ENCODE peak calls at places on chromosome X, in nine cellular contexts. B is breast epithelium, J is uterus, H is left ventricle myocardium inferior, A is pancreas, R is hepatocyte, I is psoas muscle, U is HCT116, W is endodermal cell. M is an unnamed sample. For H3K4me1, the result is how much of the 10 kb centered on the place peaks cover.

GRCh38 chrX:44871114-44871645 is 1.8 kb upstream of the KDM6A start:
- DNase-seq in B (no peak), J (no peak), H (no peak), A (peak), R (peak), I (peak), U (no peak), W (peak), M (peak)

GRCh38 chrX:155144926-155145325 is 71.3 kb upstream of the VBP1 start:
- DNase-seq in B (no peak), J (no peak), H (no peak), A (no peak), R (no peak), I (no peak), U (no peak), W (no peak), M (no peak)

GRCh38 chrX:44314259-44314734 is 29.2 kb downstream of the EFHC2 start:
- DNase-seq in B (no peak), J (no peak), H (peak), A (no peak), R (peak), I (no peak), U (no peak), W (peak), M (no peak)

GRCh38 chrX:69236641-69237040 is 71.4 kb upstream of the PJA1 start:
- DNase-seq in B (no peak), J (no peak), H (no peak), A (no peak), R (no peak), I (no peak), U (no peak), W (no peak), M (no peak)

GRCh38 chrX:43676960-43677582 is 21.0 kb downstream of the MAOA start:
- DNase-seq in B (no peak), J (no peak), H (no peak), A (no peak), R (peak), I (no peak), U (no peak), W (no peak), M (no peak)

GRCh38 chrX:54808109-54808604 is 612 bp downstream of the MAGED2 start:
- DNase-seq in B (no peak), J (peak), H (peak), A (peak), R (peak), I (peak), U (peak), W (peak), M (peak)

GRCh38 chrX:153539171-153539978 is 21.9 kb downstream of the ATP2B3 start:
- DNase-seq in B (peak), J (peak), H (peak), A (peak), R (peak), I (peak), U (peak), W (peak), M (peak)

GRCh38 chrX:129609395-129609794 is 45.4 kb downstream of the APLN start:
- DNase-seq in B (no peak), J (no peak), H (no peak), A (no peak), R (no peak), I (no peak), U (no peak), W (no peak), M (no peak)

GRCh38 chrX:130984782-130985181 is 73.4 kb upstream of the ARHGAP36 start:
- DNase-seq in B (no peak), J (no peak), H (no peak), A (no peak), R (no peak), I (no peak), U (no peak), W (no peak), M (no peak)

GRCh38 chrX:134599173-134599914 is 58.9 kb downstream of the PLAC1 start:
- DNase-seq in B (no peak), J (peak), H (no peak), A (no peak), R (no peak), I (no peak), U (no peak), W (no peak), M (no peak)

GRCh38 chrX:97215166-97215565 is 331.5 kb downstream of the RPA4 start:
- DNase-seq in B (no peak), J (no peak), H (no peak), A (no peak), R (no peak), I (no peak), U (no peak), W (no peak), M (no peak)

GRCh38 chrX:100373673-100374072 is 36.4 kb downstream of the PCDH19 start:
- DNase-seq in B (no peak), J (no peak), H (no peak), A (no peak), R (no peak), I (no peak), U (no peak), W (no peak), M (no peak)

GRCh38 chrX:38726596-38726995 is 74.7 kb upstream of the MID1IP1 start:
- DNase-seq in B (no peak), J (no peak), H (no peak), A (no peak), R (peak), I (no peak), U (no peak), W (no peak), M (no peak)

GRCh38 chrX:32572644-32573043 is 638.7 kb downstream of the DMD start:
- DNase-seq in B (no peak), J (no peak), H (no peak), A (no peak), R (no peak), I (no peak), U (no peak), W (no peak), M (no peak)

GRCh38 chrX:107541244-107541643 is 87.1 kb upstream of the PRPS1 start:
- DNase-seq in B (no peak), J (no peak), H (no peak), A (no peak), R (peak), I (no peak), U (no peak), W (no peak), M (no peak)

GRCh38 chrX:47500541-47500940 is 17.5 kb upstream of the ZNF41 start:
- DNase-seq in B (no peak), J (no peak), H (no peak), A (no peak), R (no peak), I (no peak), U (no peak), W (no peak), M (no peak)

GRCh38 chrX:85243761-85244410 is at the start of the genes SATL1 and ZNF711:
- DNase-seq in B (peak), J (peak), H (peak), A (peak), R (peak), I (peak), U (peak), W (peak), M (peak)

GRCh38 chrX:29487714-29488113 is 727.6 kb upstream of the MAGEB2 start:
- DNase-seq in B (no peak), J (no peak), H (no peak), A (no peak), R (no peak), I (no peak), U (no peak), W (no peak), M (no peak)

GRCh38 chrX:11558972-11559371 is 106.7 kb downstream of the ARHGAP6 start:
- DNase-seq in B (no peak), J (no peak), H (no peak), A (no peak), R (peak), I (no peak), U (peak), W (peak), M (peak)

GRCh38 chrX:118807151-118808017 is 16.2 kb upstream of the ZCCHC12 start:
- DNase-seq in B (no peak), J (peak), H (peak), A (no peak), R (peak), I (peak), U (peak), W (peak), M (no peak)

GRCh38 chrX:31252133-31252532 is 180.3 kb upstream of the FTHL17 start:
- DNase-seq in B (no peak), J (no peak), H (no peak), A (no peak), R (no peak), I (no peak), U (no peak), W (no peak), M (no peak)

GRCh38 chrX:386239-386767 is 404 bp downstream of the PPP2R3B start:
- DNase-seq in B (no peak), J (no peak), H (no peak), A (no peak), R (peak), I (no peak), U (no peak), W (peak), M (no peak)

GRCh38 chrX:119655125-119655524 is 37.8 kb downstream of the SEPTIN6 start:
- DNase-seq in B (no peak), J (peak), H (peak), A (no peak), R (peak), I (peak), U (no peak), W (no peak), M (no peak)

GRCh38 chrX:136953867-136954787 is 73.6 kb upstream of the RBMX start:
- DNase-seq in B (peak), J (peak), H (peak), A (peak), R (peak), I (peak), U (peak), W (peak), M (peak)

GRCh38 chrX:106730385-106730784 is 3.9 kb downstream of the RNF128 start:
- DNase-seq in B (no peak), J (no peak), H (no peak), A (no peak), R (peak), I (no peak), U (no peak), W (no peak), M (no peak)

DNA sequence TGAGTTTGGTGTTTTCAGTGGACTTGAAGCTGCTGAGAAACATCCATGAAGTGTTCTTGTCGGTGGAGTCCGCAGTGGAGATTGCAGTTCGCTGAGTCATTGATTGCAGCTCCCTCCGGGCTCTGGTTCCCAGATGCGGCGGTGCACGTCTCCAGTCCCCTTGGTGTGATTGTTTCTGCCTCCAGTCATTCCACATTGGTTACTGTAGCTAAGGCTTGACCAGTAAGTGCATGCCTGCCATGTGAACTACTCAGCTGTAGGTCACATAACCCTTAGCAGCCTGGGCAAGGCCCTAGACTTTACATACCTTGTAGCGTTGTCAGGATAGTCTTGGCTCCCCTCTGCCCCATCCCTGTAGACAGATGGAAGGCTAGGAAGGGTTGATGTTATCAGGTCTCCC is 53.8 kb upstream of the CLCN4 start:
- DNase-seq in B (no peak), J (no peak), H (no peak), A (no peak), R (no peak), I (no peak), U (no peak), W (no peak), M (no peak)
- H3K4me1 ChIP-seq in B (under half), J (under half), H (half or more), A (under half), R (under half), I (under half), U (under half), W (under half), M (under half)

GRCh38 chrX:3598696-3599095 is 114.8 kb downstream of the PRKX start:
- DNase-seq in B (no peak), J (no peak), H (no peak), A (no peak), R (no peak), I (no peak), U (no peak), W (no peak), M (no peak)
- H3K27ac ChIP-seq in B (no peak), J (no peak), H (no peak), A (no peak), R (no peak), I (no peak), U (no peak), W (no peak), M (no peak)

DNA sequence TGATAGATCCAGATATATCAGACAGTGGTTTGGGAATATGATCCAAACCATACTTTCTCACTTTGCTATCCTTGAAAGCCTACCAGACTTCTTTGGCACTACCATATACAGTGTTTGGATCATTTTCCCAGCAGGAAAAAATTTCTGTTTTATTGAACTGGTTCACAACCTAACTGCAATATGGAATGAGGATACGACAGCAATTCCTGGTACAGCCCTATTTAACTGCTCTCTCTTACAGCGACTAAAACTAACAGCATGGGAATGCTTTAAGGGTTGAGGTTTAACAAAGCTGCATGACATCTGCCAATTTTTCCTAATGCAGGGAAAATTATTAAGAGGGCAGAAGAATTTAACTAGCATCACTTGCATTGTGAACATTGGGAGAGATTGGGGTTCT is 47.3 kb downstream of the RS1 start:
- DNase-seq in B (no peak), J (no peak), H (no peak), A (no peak), R (no peak), I (no peak), U (no peak), W (no peak), M (no peak)
- TF ChIP-seq CTCF in B (no peak), J (no peak), H (no peak), A (no peak), R (no peak), I (no peak), U (no peak), W (no peak), M (no peak)

DNA sequence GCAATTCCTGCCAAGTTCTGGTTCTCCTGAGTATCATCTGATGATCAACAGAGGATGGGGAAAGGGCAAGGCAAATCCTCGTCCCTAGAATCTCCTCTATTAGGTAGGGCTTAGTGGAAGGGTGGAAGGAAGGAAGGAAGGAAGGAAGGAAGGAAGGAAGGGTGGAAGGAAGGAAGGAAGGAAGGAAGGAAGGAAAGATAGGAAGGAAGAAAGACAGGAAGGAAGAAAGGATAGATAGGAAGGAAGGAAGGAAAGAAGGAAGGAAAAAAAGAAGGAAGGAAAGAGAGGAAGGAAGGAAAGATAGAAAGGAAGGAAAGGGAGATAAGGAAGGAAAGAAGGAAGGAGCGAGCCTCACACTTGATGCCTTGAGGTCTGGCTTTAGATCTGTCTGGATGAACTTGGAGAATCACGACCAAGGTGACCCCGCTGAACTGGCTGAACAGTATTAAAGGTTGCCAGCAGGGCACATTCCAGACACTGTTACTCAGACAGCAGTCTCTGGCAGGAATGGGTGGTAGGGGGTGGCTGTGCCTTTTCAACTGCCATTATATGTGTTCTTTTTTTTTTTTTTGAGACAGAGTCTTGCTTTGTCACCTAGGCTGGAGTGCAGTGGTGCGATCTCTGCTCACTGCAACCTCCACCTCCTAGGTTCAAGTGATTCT is 57.1 kb downstream of the MAP7D2 start:
- DNase-seq in B (no peak), J (no peak), H (no peak), A (no peak), R (no peak), I (no peak), U (no peak), W (no peak), M (no peak)
- H3K4me1 ChIP-seq in B (under half), J (under half), H (under half), A (under half), R (under half), I (under half), U (under half), W (under half), M (under half)

GRCh38 chrX:19168609-19169008 is 46.3 kb upstream of the ADGRG2 start:
- DNase-seq in B (no peak), J (no peak), H (no peak), A (no peak), R (no peak), I (no peak), U (no peak), W (no peak), M (no peak)
- H3K27ac ChIP-seq in B (no peak), J (no peak), H (no peak), A (no peak), R (no peak), I (no peak), U (no peak), W (no peak), M (no peak)

DNA sequence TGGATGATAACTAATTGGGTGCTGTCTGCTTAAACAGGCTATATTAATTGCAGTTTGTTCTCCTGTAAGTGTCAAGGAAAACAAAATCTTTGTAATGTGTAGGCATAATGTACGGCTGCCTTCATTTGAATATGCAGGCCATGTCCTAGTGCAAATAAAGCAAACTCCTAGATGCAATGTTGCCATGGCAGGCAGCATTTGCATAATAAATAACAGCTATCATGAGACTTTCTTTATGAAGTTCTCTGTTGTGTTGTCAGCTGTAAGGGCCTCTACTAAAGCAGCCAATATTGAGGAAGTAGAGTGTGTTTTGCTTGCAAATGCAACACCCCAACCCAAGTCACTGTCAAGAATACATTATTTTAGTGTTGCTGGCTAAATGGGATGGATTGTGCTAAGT is 416.9 kb downstream of the ZIC3 start:
- DNase-seq in B (no peak), J (no peak), H (no peak), A (no peak), R (no peak), I (no peak), U (no peak), W (no peak), M (no peak)
- TF ChIP-seq CTCF in B (no peak), J (no peak), H (no peak), A (no peak), R (no peak), I (no peak), U (no peak), W (no peak), M (no peak)

GRCh38 chrX:2500681-2501151 is at the start of the genes DHRSX and ZBED1:
- DNase-seq in B (no peak), J (no peak), H (peak), A (peak), R (peak), I (peak), U (no peak), W (peak), M (peak)
- H3K4me1 ChIP-seq in B (under half), J (under half), H (under half), A (under half), R (under half), I (under half), U (under half), W (under half), M (under half)